ENCODE peak calls at places on chromosomes 4 and X, in eight cellular contexts. I is pancreas; H is activated T-helper 1 cell treated with anti-CD3 and anti-CD28 coated beads, Interleukin-2, amount 50 U/mL, for 16 hours; N is Calu3; C is H9; U is activated CD4-positive, alpha-beta T cell treated with anti-CD3 and anti-CD28 coated beads, Interleukin-2, amount 50 U/mL, for 48 hours; S is sciatic nerve; V is head of caudate nucleus. F is an unnamed sample.

GRCh38 chr4:109410776-109411175 is 22.8 kb upstream of the SEC24B start:
- DNase-seq in I (no peak), H (no peak), N (peak), C (no peak), U (no peak), S (no peak), V (no peak), F (no peak)

GRCh38 chrX:150569155-150569477 is 695 bp downstream of the MTM1 start:
- DNase-seq in I (no peak), H (no peak), N (no peak), C (no peak), U (peak), S (no peak), V (peak), F (no peak)

GRCh38 chrX:68428431-68428830 is 4.9 kb downstream of the OPHN1 start:
- DNase-seq in I (no peak), H (no peak), N (no peak), C (no peak), U (no peak), S (no peak), V (no peak), F (no peak)

GRCh38 chrX:25860322-25860721 is 277.8 kb upstream of the MAGEB18 start:
- DNase-seq in I (no peak), H (no peak), N (no peak), C (no peak), U (no peak), S (no peak), V (no peak), F (no peak)

GRCh38 chr4:87950516-87950915 is 25.0 kb upstream of the SPP1 start:
- DNase-seq in I (no peak), H (no peak), N (no peak), C (no peak), U (no peak), S (no peak), V (no peak), F (no peak)

GRCh38 chrX:133594156-133594555 is 178.9 kb upstream of the GPC4 start:
- DNase-seq in I (no peak), H (no peak), N (no peak), C (no peak), U (no peak), S (no peak), V (no peak), F (no peak)

GRCh38 chr4:103046416-103047290 is 27.1 kb upstream of the SLC9B1 start:
- DNase-seq in I (peak), H (peak), N (peak), C (peak), U (peak), S (no peak), V (peak), F (no peak)

GRCh38 chr4:183960912-183961569 is 55.9 kb downstream of the STOX2 start:
- DNase-seq in I (no peak), H (no peak), N (peak), C (no peak), U (no peak), S (no peak), V (no peak), F (no peak)

GRCh38 chr4:189917161-189917891 is 23.3 kb upstream of the FRG1 start:
- DNase-seq in I (no peak), H (no peak), N (no peak), C (no peak), U (no peak), S (no peak), V (no peak), F (no peak)

GRCh38 chr4:98746530-98746929 is 88.1 kb upstream of the TSPAN5 start:
- DNase-seq in I (no peak), H (no peak), N (no peak), C (no peak), U (no peak), S (no peak), V (no peak), F (no peak)

GRCh38 chr4:1248262-1249147 is at the start of gene CTBP1:
- DNase-seq in I (peak), H (peak), N (peak), C (peak), U (peak), S (peak), V (peak), F (peak)

GRCh38 chr4:7892212-7893019 is 47.2 kb downstream of the AFAP1 start:
- DNase-seq in I (no peak), H (no peak), N (no peak), C (no peak), U (no peak), S (no peak), V (no peak), F (no peak)

GRCh38 chrX:323721-324628 is 5.4 kb upstream of the GTPBP6 start:
- DNase-seq in I (no peak), H (no peak), N (no peak), C (peak), U (peak), S (peak), V (no peak), F (no peak)

GRCh38 chr4:77177196-77177595 is 20.2 kb downstream of the CCNG2 start:
- DNase-seq in I (no peak), H (no peak), N (no peak), C (no peak), U (no peak), S (no peak), V (no peak), F (no peak)

GRCh38 chrX:151543706-151544105 is 19.8 kb upstream of the PASD1 start:
- DNase-seq in I (no peak), H (no peak), N (no peak), C (peak), U (no peak), S (no peak), V (no peak), F (no peak)

GRCh38 chr4:7736436-7737267 is 203.0 kb downstream of the AFAP1 start:
- DNase-seq in I (no peak), H (no peak), N (no peak), C (no peak), U (no peak), S (no peak), V (no peak), F (no peak)

GRCh38 chr4:38368612-38369011 is 295.4 kb upstream of the KLF3 start:
- DNase-seq in I (no peak), H (no peak), N (no peak), C (no peak), U (no peak), S (no peak), V (no peak), F (no peak)

GRCh38 chrX:7552758-7553157 is 290.2 kb upstream of the VCX start:
- DNase-seq in I (no peak), H (no peak), N (no peak), C (no peak), U (no peak), S (no peak), V (no peak), F (no peak)

GRCh38 chr4:89009107-89009506 is 47.9 kb downstream of the FAM13A start:
- DNase-seq in I (no peak), H (no peak), N (no peak), C (no peak), U (no peak), S (no peak), V (no peak), F (no peak)

GRCh38 chr4:779555-779954 is 46.4 kb downstream of the CPLX1 start:
- DNase-seq in I (no peak), H (no peak), N (no peak), C (no peak), U (no peak), S (no peak), V (no peak), F (no peak)

GRCh38 chr4:108141213-108142045 is 27.3 kb downstream of the LEF1 start:
- DNase-seq in I (no peak), H (no peak), N (no peak), C (no peak), U (peak), S (no peak), V (no peak), F (no peak)

GRCh38 chr4:185708348-185708747 is 103.6 kb downstream of the SORBS2 start:
- DNase-seq in I (no peak), H (no peak), N (no peak), C (no peak), U (no peak), S (no peak), V (no peak), F (no peak)

F was measured in right atrium auricular region.